ENCODE peak calls at places on chromosomes 6 and 20, in eight cellular contexts. One of them, this sample, is unnamed.

GRCh38 chr6:92559002-92559401 is 860.4 kb downstream of the EPHA7 start:
- DNase-seq in type B pancreatic cell: no peak
- DNase-seq in anterior cingulate cortex: no peak
- DNase-seq in neural progenitor cell: no peak
- DNase-seq in body of pancreas: no peak
- DNase-seq in ELR: no peak
- DNase-seq in Right ventricle myocardium inferior: no peak
- DNase-seq in right cardiac atrium: no peak
- DNase-seq in this sample: no peak

GRCh38 chr6:30855429-30856069 is 28.8 kb upstream of the DDR1 start:
- DNase-seq in Right ventricle myocardium inferior: no peak
- DNase-seq in ELR: no peak
- DNase-seq in body of pancreas: no peak
- DNase-seq in neural progenitor cell: no peak
- DNase-seq in anterior cingulate cortex: no peak
- DNase-seq in type B pancreatic cell: no peak
- DNase-seq in right cardiac atrium: no peak
- DNase-seq in this sample: no peak

GRCh38 chr6:139109558-139109957 is 25.3 kb upstream of the HECA start:
- DNase-seq in ELR: peak
- DNase-seq in Right ventricle myocardium inferior: no peak
- DNase-seq in body of pancreas: peak
- DNase-seq in type B pancreatic cell: no peak
- DNase-seq in anterior cingulate cortex: no peak
- DNase-seq in neural progenitor cell: peak
- DNase-seq in right cardiac atrium: peak
- DNase-seq in this sample: no peak

GRCh38 chr20:58515240-58516212 is at the start of gene APCDD1L:
- DNase-seq in type B pancreatic cell: peak
- DNase-seq in Right ventricle myocardium inferior: no peak
- DNase-seq in body of pancreas: no peak
- DNase-seq in right cardiac atrium: no peak
- DNase-seq in anterior cingulate cortex: no peak
- DNase-seq in ELR: peak
- DNase-seq in neural progenitor cell: peak
- DNase-seq in this sample: no peak

GRCh38 chr6:28940294-28940858 is 16.6 kb upstream of the TRIM27 start:
- DNase-seq in right cardiac atrium: peak
- DNase-seq in Right ventricle myocardium inferior: no peak
- DNase-seq in anterior cingulate cortex: no peak
- DNase-seq in type B pancreatic cell: no peak
- DNase-seq in neural progenitor cell: peak
- DNase-seq in body of pancreas: peak
- DNase-seq in ELR: no peak
- DNase-seq in this sample: no peak

GRCh38 chr20:59195316-59195993 is 31.8 kb downstream of the ZNF831 start:
- DNase-seq in ELR: no peak
- DNase-seq in Right ventricle myocardium inferior: no peak
- DNase-seq in anterior cingulate cortex: no peak
- DNase-seq in type B pancreatic cell: peak
- DNase-seq in right cardiac atrium: no peak
- DNase-seq in neural progenitor cell: no peak
- DNase-seq in body of pancreas: no peak
- DNase-seq in this sample: no peak

GRCh38 chr20:48455606-48456360 is 372.0 kb downstream of the PREX1 start:
- DNase-seq in Right ventricle myocardium inferior: no peak
- DNase-seq in right cardiac atrium: no peak
- DNase-seq in body of pancreas: no peak
- DNase-seq in neural progenitor cell: peak
- DNase-seq in anterior cingulate cortex: no peak
- DNase-seq in type B pancreatic cell: no peak
- DNase-seq in ELR: no peak
- DNase-seq in this sample: no peak

GRCh38 chr20:9458075-9458818 is 56.1 kb upstream of the LAMP5 start:
- DNase-seq in Right ventricle myocardium inferior: no peak
- DNase-seq in ELR: peak
- DNase-seq in neural progenitor cell: peak
- DNase-seq in type B pancreatic cell: no peak
- DNase-seq in body of pancreas: peak
- DNase-seq in anterior cingulate cortex: no peak
- DNase-seq in right cardiac atrium: no peak
- DNase-seq in this sample: no peak

GRCh38 chr6:105713474-105714118 is 310.7 kb upstream of the PREP start:
- DNase-seq in anterior cingulate cortex: no peak
- DNase-seq in type B pancreatic cell: no peak
- DNase-seq in Right ventricle myocardium inferior: no peak
- DNase-seq in neural progenitor cell: peak
- DNase-seq in right cardiac atrium: no peak
- DNase-seq in ELR: peak
- DNase-seq in body of pancreas: no peak
- DNase-seq in this sample: no peak

GRCh38 chr20:53387983-53388675 is 205.5 kb downstream of the ZNF217 start:
- DNase-seq in body of pancreas: no peak
- DNase-seq in type B pancreatic cell: no peak
- DNase-seq in right cardiac atrium: no peak
- DNase-seq in Right ventricle myocardium inferior: no peak
- DNase-seq in anterior cingulate cortex: no peak
- DNase-seq in neural progenitor cell: no peak
- DNase-seq in ELR: no peak
- DNase-seq in this sample: no peak

GRCh38 chr6:126955621-126956020 is 162.8 kb upstream of the RSPO3 start:
- DNase-seq in ELR: no peak
- DNase-seq in anterior cingulate cortex: no peak
- DNase-seq in body of pancreas: no peak
- DNase-seq in right cardiac atrium: no peak
- DNase-seq in type B pancreatic cell: no peak
- DNase-seq in Right ventricle myocardium inferior: no peak
- DNase-seq in neural progenitor cell: no peak
- DNase-seq in this sample: no peak

GRCh38 chr6:10434235-10434634 is 19.4 kb upstream of the TFAP2A start:
- DNase-seq in type B pancreatic cell: no peak
- DNase-seq in neural progenitor cell: no peak
- DNase-seq in anterior cingulate cortex: no peak
- DNase-seq in Right ventricle myocardium inferior: no peak
- DNase-seq in body of pancreas: no peak
- DNase-seq in ELR: peak
- DNase-seq in right cardiac atrium: no peak
- DNase-seq in this sample: no peak

GRCh38 chr20:50188879-50189680 is 1.6 kb upstream of the CEBPB start:
- DNase-seq in ELR: no peak
- DNase-seq in anterior cingulate cortex: no peak
- DNase-seq in right cardiac atrium: no peak
- DNase-seq in body of pancreas: no peak
- DNase-seq in neural progenitor cell: no peak
- DNase-seq in Right ventricle myocardium inferior: no peak
- DNase-seq in type B pancreatic cell: no peak
- DNase-seq in this sample: no peak

GRCh38 chr6:17584241-17584803 is 15.8 kb upstream of the FAM8A1 start:
- DNase-seq in neural progenitor cell: peak
- DNase-seq in Right ventricle myocardium inferior: no peak
- DNase-seq in type B pancreatic cell: no peak
- DNase-seq in anterior cingulate cortex: no peak
- DNase-seq in right cardiac atrium: no peak
- DNase-seq in ELR: peak
- DNase-seq in body of pancreas: peak
- DNase-seq in this sample: no peak

GRCh38 chr6:1175877-1176276 is 136.0 kb upstream of the FOXQ1 start:
- DNase-seq in neural progenitor cell: no peak
- DNase-seq in body of pancreas: no peak
- DNase-seq in anterior cingulate cortex: no peak
- DNase-seq in type B pancreatic cell: no peak
- DNase-seq in Right ventricle myocardium inferior: no peak
- DNase-seq in right cardiac atrium: no peak
- DNase-seq in ELR: no peak
- DNase-seq in this sample: no peak

GRCh38 chr20:45157977-45158376 is 16.7 kb upstream of the PI3 start:
- DNase-seq in right cardiac atrium: no peak
- DNase-seq in body of pancreas: no peak
- DNase-seq in Right ventricle myocardium inferior: no peak
- DNase-seq in anterior cingulate cortex: no peak
- DNase-seq in type B pancreatic cell: no peak
- DNase-seq in ELR: peak
- DNase-seq in neural progenitor cell: no peak
- DNase-seq in this sample: no peak

GRCh38 chr6:37007340-37008043 is 2.0 kb downstream of the FGD2 start:
- DNase-seq in ELR: no peak
- DNase-seq in Right ventricle myocardium inferior: no peak
- DNase-seq in neural progenitor cell: no peak
- DNase-seq in body of pancreas: no peak
- DNase-seq in type B pancreatic cell: no peak
- DNase-seq in anterior cingulate cortex: no peak
- DNase-seq in right cardiac atrium: peak
- DNase-seq in this sample: no peak

GRCh38 chr6:142833054-142833453 is 111.9 kb downstream of the HIVEP2 start:
- DNase-seq in ELR: peak
- DNase-seq in anterior cingulate cortex: no peak
- DNase-seq in right cardiac atrium: no peak
- DNase-seq in Right ventricle myocardium inferior: no peak
- DNase-seq in neural progenitor cell: no peak
- DNase-seq in type B pancreatic cell: no peak
- DNase-seq in body of pancreas: no peak
- DNase-seq in this sample: no peak

GRCh38 chr6:54107470-54107869 is 3.8 kb upstream of the MLIP start:
- DNase-seq in neural progenitor cell: no peak
- DNase-seq in anterior cingulate cortex: no peak
- DNase-seq in body of pancreas: peak
- DNase-seq in Right ventricle myocardium inferior: no peak
- DNase-seq in ELR: no peak
- DNase-seq in type B pancreatic cell: no peak
- DNase-seq in right cardiac atrium: no peak
- DNase-seq in this sample: no peak

GRCh38 chr20:42775866-42776265 is 413.8 kb downstream of the PTPRT start:
- DNase-seq in Right ventricle myocardium inferior: no peak
- DNase-seq in type B pancreatic cell: no peak
- DNase-seq in ELR: no peak
- DNase-seq in right cardiac atrium: no peak
- DNase-seq in anterior cingulate cortex: no peak
- DNase-seq in body of pancreas: no peak
- DNase-seq in neural progenitor cell: no peak
- DNase-seq in this sample: no peak

GRCh38 chr6:30493643-30494250 is 4.4 kb downstream of the HLA-E start:
- DNase-seq in Right ventricle myocardium inferior: no peak
- DNase-seq in anterior cingulate cortex: no peak
- DNase-seq in ELR: no peak
- DNase-seq in right cardiac atrium: no peak
- DNase-seq in body of pancreas: no peak
- DNase-seq in neural progenitor cell: peak
- DNase-seq in type B pancreatic cell: no peak
- DNase-seq in this sample: no peak

GRCh38 chr6:120137492-120137891 is 787.9 kb upstream of the MAN1A1 start:
- DNase-seq in anterior cingulate cortex: no peak
- DNase-seq in Right ventricle myocardium inferior: no peak
- DNase-seq in right cardiac atrium: no peak
- DNase-seq in body of pancreas: no peak
- DNase-seq in ELR: no peak
- DNase-seq in neural progenitor cell: no peak
- DNase-seq in type B pancreatic cell: no peak
- DNase-seq in this sample: no peak

GRCh38 chr20:10448270-10449156 is 13.4 kb downstream of the SLX4IP start:
- DNase-seq in Right ventricle myocardium inferior: no peak
- DNase-seq in right cardiac atrium: no peak
- DNase-seq in neural progenitor cell: peak
- DNase-seq in ELR: peak
- DNase-seq in type B pancreatic cell: no peak
- DNase-seq in anterior cingulate cortex: no peak
- DNase-seq in body of pancreas: no peak
- DNase-seq in this sample: no peak

GRCh38 chr6:26457407-26457795 is 354 bp upstream of the BTN2A1 start:
- DNase-seq in neural progenitor cell: no peak
- DNase-seq in type B pancreatic cell: no peak
- DNase-seq in ELR: no peak
- DNase-seq in body of pancreas: no peak
- DNase-seq in right cardiac atrium: peak
- DNase-seq in anterior cingulate cortex: no peak
- DNase-seq in Right ventricle myocardium inferior: no peak
- DNase-seq in this sample: peak

GRCh38 chr6:137823826-137824501 is 43.1 kb upstream of the TNFAIP3 start:
- DNase-seq in type B pancreatic cell: no peak
- DNase-seq in body of pancreas: peak
- DNase-seq in neural progenitor cell: peak
- DNase-seq in Right ventricle myocardium inferior: peak
- DNase-seq in anterior cingulate cortex: no peak
- DNase-seq in right cardiac atrium: peak
- DNase-seq in ELR: peak
- DNase-seq in this sample: no peak

GRCh38 chr6:143896096-143896880 is 32.0 kb downstream of the ZC2HC1B start:
- DNase-seq in type B pancreatic cell: no peak
- DNase-seq in neural progenitor cell: no peak
- DNase-seq in right cardiac atrium: no peak
- DNase-seq in body of pancreas: no peak
- DNase-seq in anterior cingulate cortex: no peak
- DNase-seq in ELR: no peak
- DNase-seq in Right ventricle myocardium inferior: no peak
- DNase-seq in this sample: no peak